ENCODE peak calls at places on chromosomes 11 and 22, in ten cellular contexts. G is OCI-LY7; A is lower lobe of right lung; Q is fibroblast of lung; T is heart right ventricle; Y is colonic mucosa; L is CD4-positive, alpha-beta memory T cell; S is K562; P is PC-3; O is tibial artery. W is an unnamed sample. For H3K4me1 and H3K36me3, the result is how much of the 10 kb centered on the place peaks cover.

GRCh38 chr11:132312616-132313210 is 942.3 kb downstream of the NTM start:
- DNase-seq in T (no peak), Y (no peak), A (no peak), S (peak), G (peak), L (no peak), P (no peak), O (no peak), Q (peak), W (no peak)

GRCh38 chr11:27619039-27619438 is 81.2 kb downstream of the BDNF start:
- DNase-seq in Y (no peak), T (no peak), Q (no peak), A (no peak), L (no peak), G (no peak), S (no peak), P (peak), O (no peak), W (no peak)

GRCh38 chr11:68750197-68750987 is 928 bp downstream of the TESMIN start:
- DNase-seq in O (no peak), P (no peak), Q (no peak), A (peak), S (peak), Y (no peak), L (peak), G (no peak), T (no peak), W (peak)

GRCh38 chr11:72848846-72849466 is 34.7 kb downstream of the ATG16L2 start:
- DNase-seq in S (peak), Q (peak), Y (no peak), A (no peak), T (no peak), P (peak), L (peak), O (no peak), G (peak), W (no peak)

GRCh38 chr11:61725632-61726280 is 26.7 kb upstream of the MYRF start:
- DNase-seq in L (no peak), G (no peak), P (peak), T (no peak), O (no peak), S (no peak), Y (no peak), Q (peak), A (no peak), W (no peak)

GRCh38 chr11:27471588-27472397 is 797 bp downstream of the LGR4 start:
- DNase-seq in Y (peak), Q (no peak), T (peak), L (no peak), P (peak), S (peak), G (no peak), O (peak), A (peak), W (peak)

GRCh38 chr11:102957953-102958352 is 2.4 kb upstream of the MMP13 start:
- DNase-seq in O (no peak), G (no peak), Y (no peak), S (no peak), P (peak), A (no peak), T (no peak), Q (peak), L (no peak), W (no peak)

GRCh38 chr11:125494601-125494986 is 1.5 kb downstream of the FEZ1 start:
- DNase-seq in T (no peak), A (no peak), P (no peak), Y (no peak), G (no peak), Q (peak), O (no peak), S (no peak), L (no peak), W (no peak)

GRCh38 chr11:76834151-76834550 is 26.6 kb upstream of the ACER3 start:
- DNase-seq in O (no peak), Y (peak), S (no peak), L (no peak), A (no peak), P (no peak), T (no peak), Q (peak), G (no peak), W (no peak)

GRCh38 chr11:8080674-8081590 is at the start of gene TUB:
- DNase-seq in O (no peak), A (no peak), P (no peak), G (no peak), L (no peak), Y (no peak), T (no peak), S (no peak), Q (no peak), W (no peak)

GRCh38 chr11:13137778-13138400 is 128.8 kb downstream of the RASSF10 start:
- DNase-seq in Q (no peak), T (no peak), S (no peak), L (no peak), O (no peak), P (peak), Y (no peak), A (no peak), G (no peak), W (no peak)

GRCh38 chr11:95831198-95831883 is 41.0 kb downstream of the CEP57 start:
- DNase-seq in Q (peak), G (no peak), O (no peak), A (no peak), T (no peak), L (no peak), S (no peak), P (peak), Y (no peak), W (no peak)

GRCh38 chr11:133710241-133710640 is 135.1 kb downstream of the SPATA19 start:
- DNase-seq in A (no peak), Q (no peak), O (no peak), L (no peak), P (no peak), T (no peak), Y (no peak), G (no peak), S (no peak), W (no peak)

GRCh38 chr22:21725956-21726649 is 9.5 kb downstream of the YPEL1 start:
- DNase-seq in Q (no peak), O (no peak), T (no peak), S (no peak), G (no peak), Y (no peak), A (no peak), L (no peak), P (no peak), W (peak)

GRCh38 chr11:2789331-2789730 is 89.5 kb upstream of the KCNQ1OT1 start:
- DNase-seq in Y (peak), T (no peak), G (no peak), O (peak), Q (no peak), S (no peak), L (no peak), P (no peak), A (peak), W (peak)

GRCh38 chr22:43134553-43134952 is 8.6 kb downstream of the MCAT start:
- DNase-seq in P (no peak), A (no peak), O (no peak), T (no peak), Y (no peak), S (no peak), L (no peak), Q (no peak), G (no peak), W (no peak)

GRCh38 chr11:61756452-61757212 is 4.2 kb downstream of the MYRF start:
- DNase-seq in Q (peak), O (no peak), G (no peak), L (no peak), P (peak), Y (peak), S (peak), T (no peak), A (no peak), W (no peak)

DNA sequence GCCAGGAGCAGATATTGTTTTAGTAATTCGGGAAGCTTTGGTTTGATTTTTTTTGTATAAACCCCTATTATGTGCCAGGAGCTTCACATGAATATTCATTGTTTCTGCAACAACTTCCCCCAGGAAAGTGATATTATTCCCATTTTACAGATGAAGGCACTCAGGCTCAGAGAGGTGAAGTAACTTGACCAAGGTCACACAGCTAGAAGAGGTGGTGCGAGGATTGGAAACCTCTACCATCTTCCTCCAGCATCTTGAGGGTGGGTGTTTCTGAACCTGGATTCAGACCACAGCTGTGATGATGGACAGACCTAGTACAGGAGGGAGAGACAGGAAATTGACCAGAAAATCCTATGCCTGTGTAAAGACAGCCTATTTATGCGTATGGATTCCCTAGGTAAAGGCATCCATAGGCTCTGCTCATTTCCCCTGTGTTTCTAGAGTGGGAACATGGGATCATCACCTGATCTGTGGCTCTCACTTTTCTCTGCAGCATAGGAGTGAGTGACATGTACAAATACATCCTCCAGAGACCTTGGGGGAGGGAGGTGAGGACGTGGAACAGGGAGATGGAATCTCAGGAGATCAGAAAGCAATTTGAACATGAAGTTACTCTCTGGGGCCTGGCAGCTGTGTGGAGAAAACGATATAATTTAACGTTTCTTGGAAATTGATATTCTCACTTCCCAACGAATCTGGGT is 81.4 kb downstream of the TSPAN18 start:
- DNase-seq in O (no peak), T (no peak), P (no peak), L (no peak), G (no peak), Q (no peak), Y (no peak), S (no peak), A (no peak), W (no peak)
- H3K4me1 ChIP-seq in O (under half), T (half or more), P (under half), L (under half), G (under half), Q (under half), Y (under half), S (under half), A (under half), W (under half)

DNA sequence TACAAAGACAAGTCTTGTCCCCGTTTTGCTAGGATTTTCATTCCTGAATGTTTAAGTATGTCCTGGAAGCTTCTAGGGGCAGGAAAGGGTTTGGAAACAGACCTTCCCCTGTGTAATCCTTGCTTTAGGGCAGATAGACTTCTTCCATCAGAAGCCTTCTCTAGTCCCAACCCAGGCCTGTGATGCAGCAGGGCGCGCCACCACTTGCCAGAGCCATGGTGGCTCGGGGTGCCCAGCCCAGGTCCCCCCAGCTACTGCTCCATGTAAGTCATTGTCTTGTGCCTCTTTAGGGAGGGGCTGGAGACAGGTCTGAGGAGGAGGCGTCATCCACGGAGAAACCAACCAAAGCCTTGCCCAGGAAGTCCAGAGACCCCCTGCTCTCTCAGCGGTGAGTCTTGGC is 4.3 kb downstream of the NOL12 start:
- DNase-seq in G (no peak), L (no peak), O (no peak), Q (no peak), P (no peak), S (no peak), T (no peak), A (no peak), Y (no peak), W (no peak)
- H3K36me3 ChIP-seq in G (half or more), L (under half), O (half or more), Q (under half), P (under half), S (half or more), T (half or more), A (half or more), Y (under half), W (under half)

GRCh38 chr11:92893276-92893675 is 76.2 kb upstream of the MTNR1B start:
- DNase-seq in A (no peak), O (no peak), Y (no peak), S (no peak), Q (no peak), P (no peak), G (no peak), T (no peak), L (no peak), W (no peak)
- H3K27ac ChIP-seq in A (no peak), O (no peak), Y (no peak), S (no peak), Q (no peak), P (no peak), G (no peak), T (no peak), L (no peak), W (no peak)

DNA sequence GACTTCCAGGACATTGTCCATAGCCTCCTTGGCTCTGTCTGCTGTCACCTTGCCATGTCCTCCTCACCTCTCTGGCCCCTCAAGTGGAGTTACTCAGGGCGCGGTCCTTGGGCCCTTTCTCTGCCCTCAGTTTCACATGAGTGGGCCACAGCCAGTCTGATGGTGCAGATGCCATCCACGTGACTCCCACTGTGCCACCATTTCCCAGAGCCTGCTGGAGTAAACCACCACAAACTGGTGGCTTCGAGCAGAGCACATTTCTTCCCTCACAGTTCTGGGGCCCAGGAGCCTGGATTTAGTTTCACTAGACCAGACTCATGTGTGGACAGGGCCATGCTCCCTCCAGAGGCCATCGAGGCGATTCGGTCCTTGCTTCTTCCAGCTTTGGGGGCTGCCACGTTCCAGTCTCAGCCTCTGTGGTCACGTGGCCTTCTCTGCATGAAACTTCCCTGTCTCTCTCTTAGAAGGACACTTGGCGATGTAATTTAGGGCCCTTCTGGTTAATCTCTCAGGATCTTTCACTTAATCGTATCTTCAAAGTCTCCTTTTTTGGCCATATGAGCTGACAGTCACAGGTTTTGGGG is 14.6 kb downstream of the SMARCB1 start:
- DNase-seq in A (peak), G (peak), S (no peak), Q (no peak), T (no peak), P (no peak), Y (no peak), O (no peak), L (no peak), W (no peak)
- H3K4me1 ChIP-seq in A (under half), G (half or more), S (under half), Q (under half), T (under half), P (under half), Y (under half), O (under half), L (under half), W (under half)

GRCh38 chr11:20089796-20090653 is 70.2 kb downstream of the DBX1 start:
- DNase-seq in O (no peak), T (no peak), G (no peak), L (no peak), S (peak), P (no peak), Y (no peak), Q (peak), A (no peak), W (no peak)
- H3K36me3 ChIP-seq in O (half or more), T (half or more), G (under half), L (under half), S (under half), P (under half), Y (under half), Q (under half), A (half or more), W (half or more)

GRCh38 chr11:1442807-1443366 is 43.7 kb downstream of the MOB2 start:
- DNase-seq in Y (no peak), S (no peak), A (no peak), G (no peak), O (no peak), L (no peak), P (no peak), T (no peak), Q (no peak), W (no peak)
- H3K27ac ChIP-seq in Y (no peak), S (no peak), A (no peak), G (no peak), O (no peak), L (no peak), P (no peak), T (no peak), Q (no peak), W (no peak)

GRCh38 chr11:96906521-96906920 is 516.7 kb downstream of the JRKL start:
- DNase-seq in G (no peak), O (no peak), P (no peak), L (no peak), T (no peak), Q (no peak), S (no peak), A (no peak), Y (no peak), W (no peak)
- H3K4me1 ChIP-seq in G (under half), O (under half), P (under half), L (under half), T (under half), Q (under half), S (under half), A (under half), Y (under half), W (under half)

GRCh38 chr11:121586727-121587126 is 134.0 kb upstream of the SORL1-AS1 start:
- DNase-seq in Y (peak), O (no peak), A (no peak), G (no peak), Q (no peak), L (no peak), P (no peak), T (no peak), S (no peak), W (no peak)
- H3K36me3 ChIP-seq in Y (under half), O (half or more), A (half or more), G (half or more), Q (under half), L (half or more), P (under half), T (under half), S (under half), W (under half)

DNA sequence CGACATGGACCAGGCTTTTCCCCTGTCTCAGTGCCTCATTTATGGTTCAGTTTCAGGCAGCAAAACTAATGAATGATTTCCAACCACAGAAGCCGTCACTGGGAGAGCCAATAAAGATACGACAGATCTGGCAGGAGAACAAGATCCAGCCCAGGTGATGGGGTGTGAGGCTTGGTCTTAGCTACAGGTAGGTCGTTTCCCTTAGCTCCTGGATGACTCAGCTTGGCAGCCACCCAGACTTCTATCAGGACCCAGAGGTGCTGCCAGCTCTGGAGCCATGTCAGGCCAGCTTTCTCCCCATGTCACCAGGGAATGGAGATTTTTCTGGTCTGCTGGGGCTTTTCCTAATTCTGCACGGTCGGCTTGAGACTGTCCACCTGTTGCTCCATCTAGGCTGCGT is 36.3 kb upstream of the APOBEC3A start:
- DNase-seq in A (peak), L (no peak), Q (no peak), T (no peak), G (no peak), P (peak), O (no peak), S (no peak), Y (peak), W (no peak)
- H3K27ac ChIP-seq in A (no peak), L (no peak), Q (no peak), T (no peak), G (no peak), P (peak), O (no peak), S (no peak), Y (peak), W (no peak)